ENCODE peak calls at places on chromosomes 5 and 9, in five cellular contexts. Q is left lung; G is Right ventricle myocardium inferior; I is activated CD8-positive, alpha-beta T cell treated with anti-CD3 and anti-CD28 coated beads for 36 hours; M is naive thymus-derived CD8-positive, alpha-beta T cell. J is an unnamed sample.

GRCh38 chr9:85964949-85965348 is 24.0 kb downstream of the NAA35 start:
- ATAC-seq in Q (no peak), G (no peak), I (no peak), M (no peak), J (no peak)

GRCh38 chr5:115961413-115962238 is 649 bp upstream of the LVRN start:
- ATAC-seq in Q (peak), G (peak), I (no peak), M (no peak), J (no peak)

GRCh38 chr9:123640792-123641222 is 284.8 kb downstream of the CRB2 start:
- ATAC-seq in Q (no peak), G (no peak), I (peak), M (peak), J (peak)

GRCh38 chr9:137294684-137295312 is 7.3 kb downstream of the NRARP start:
- ATAC-seq in Q (peak), G (no peak), I (peak), M (peak), J (peak)

GRCh38 chr9:116465591-116466288 is 221.4 kb upstream of the TRIM32 start:
- ATAC-seq in Q (no peak), G (no peak), I (no peak), M (no peak), J (no peak)

GRCh38 chr5:67998709-67999251 is 216.8 kb upstream of the PIK3R1 start:
- ATAC-seq in Q (peak), G (peak), I (no peak), M (no peak), J (no peak)

GRCh38 chr5:172658869-172659513 is 17.9 kb downstream of the NEURL1B start:
- ATAC-seq in Q (peak), G (peak), I (no peak), M (no peak), J (no peak)

GRCh38 chr9:90107864-90108263 is 503.1 kb downstream of the GADD45G start:
- ATAC-seq in Q (peak), G (peak), I (no peak), M (no peak), J (no peak)

GRCh38 chr9:95360866-95361265 is 43.4 kb upstream of the FANCC start:
- ATAC-seq in Q (no peak), G (no peak), I (no peak), M (no peak), J (no peak)

GRCh38 chr9:27602954-27603353 is 29.7 kb upstream of the C9orf72 start:
- ATAC-seq in Q (no peak), G (no peak), I (no peak), M (no peak), J (no peak)

GRCh38 chr9:103789686-103790085 is 304.4 kb upstream of the SMC2 start:
- ATAC-seq in Q (no peak), G (no peak), I (peak), M (no peak), J (no peak)

GRCh38 chr9:77194423-77194822 is 17.1 kb downstream of the VPS13A start:
- ATAC-seq in Q (no peak), G (no peak), I (no peak), M (no peak), J (no peak)

GRCh38 chr9:86406366-86406765 is 52.2 kb upstream of the TUT7 start:
- ATAC-seq in Q (peak), G (no peak), I (no peak), M (no peak), J (no peak)